ENCODE peak calls at places on chromosomes 16 and 17, in nine cellular contexts. Q is T-helper 1 cell; J is heart right ventricle; S is AG09309; X is mesothelial cell of epicardium; A is substantia nigra; N is heart left ventricle; H is stimulated activated naive B cell treated with anti-CD40 and anti-IgM and Interleukin-4, amounts not matched to agents 10 μg/mL and 1 μg/mL and 100 μg/mL, for 72 hours; D is effector memory CD4-positive, alpha-beta T cell. P is an unnamed sample.

GRCh38 chr16:9088848-9089247 is 2.6 kb upstream of the HAPSTR1 start:
- DNase-seq in Q (no peak), J (no peak), S (no peak), X (no peak), A (no peak), N (no peak), H (no peak), D (no peak), P (no peak)

GRCh38 chr17:56936697-56937322 is 23.0 kb upstream of the TRIM25 start:
- DNase-seq in Q (no peak), J (no peak), S (no peak), X (no peak), A (no peak), N (no peak), H (no peak), D (no peak), P (no peak)

GRCh38 chr17:46818319-46818928 is at the start of gene WNT3:
- DNase-seq in Q (peak; percentile 12), J (no peak), S (no peak), X (peak; percentile 48), A (peak; percentile 20), N (peak; percentile 72), H (peak; percentile 36), D (peak; percentile 8), P (no peak)

GRCh38 chr17:58328195-58329034 is at the start of gene TSPOAP1:
- DNase-seq in Q (peak; percentile 44), J (no peak), S (no peak), X (no peak), A (peak; percentile 64), N (peak; percentile 67), H (peak; percentile 86), D (peak; percentile 51), P (peak; percentile 51)

GRCh38 chr17:76725580-76726230 is 701 bp downstream of the JMJD6 start:
- DNase-seq in Q (peak; percentile 69), J (peak; percentile 85), S (no peak), X (no peak), A (peak; percentile 72), N (peak; percentile 89), H (peak; percentile 67), D (peak; percentile 55), P (peak; percentile 89)

GRCh38 chr16:49608095-49608494 is 234.5 kb downstream of the C16orf78 start:
- DNase-seq in Q (no peak), J (no peak), S (no peak), X (no peak), A (no peak), N (no peak), H (no peak), D (no peak), P (no peak)

GRCh38 chr17:82020874-82021727 is 1.6 kb downstream of the CENPX start:
- DNase-seq in Q (peak; percentile 42), J (peak; percentile 62), S (peak; percentile 42), X (no peak), A (peak; percentile 74), N (no peak), H (peak; percentile 40), D (peak; percentile 27), P (no peak)

GRCh38 chr17:82795615-82796014 is 43.8 kb downstream of the TBCD start:
- DNase-seq in Q (no peak), J (no peak), S (no peak), X (no peak), A (no peak), N (no peak), H (no peak), D (no peak), P (no peak)

GRCh38 chr16:918741-919657 is 51.8 kb downstream of the LMF1 start:
- DNase-seq in Q (no peak), J (no peak), S (no peak), X (no peak), A (no peak), N (peak; percentile 54), H (no peak), D (no peak), P (peak; percentile 40)

GRCh38 chr17:72430611-72431432 is 310.0 kb downstream of the SOX9 start:
- DNase-seq in Q (no peak), J (no peak), S (no peak), X (no peak), A (no peak), N (no peak), H (no peak), D (no peak), P (no peak)

GRCh38 chr17:15392326-15392739 is 50.9 kb upstream of the TEKT3 start:
- DNase-seq in Q (no peak), J (no peak), S (peak; percentile 86), X (no peak), A (no peak), N (no peak), H (no peak), D (no peak), P (no peak)

GRCh38 chr16:23608194-23608593 is 12.1 kb upstream of the NDUFAB1 start:
- DNase-seq in Q (no peak), J (peak; percentile 9), S (peak; percentile 7), X (no peak), A (no peak), N (no peak), H (no peak), D (no peak), P (no peak)

GRCh38 chr17:77615672-77616242 is 342.7 kb upstream of the TNRC6C start:
- DNase-seq in Q (no peak), J (no peak), S (no peak), X (no peak), A (no peak), N (no peak), H (no peak), D (no peak), P (no peak)

GRCh38 chr17:33178641-33179040 is 114.5 kb downstream of the ASIC2 start:
- DNase-seq in Q (no peak), J (no peak), S (no peak), X (no peak), A (peak; percentile 3), N (no peak), H (no peak), D (no peak), P (no peak)

GRCh38 chr16:2980227-2981176 is at the start of gene PKMYT1:
- DNase-seq in Q (peak; percentile 89), J (peak; percentile 89), S (no peak), X (peak; percentile 93), A (peak; percentile 94), N (peak; percentile 96), H (peak; percentile 95), D (peak; percentile 87), P (peak; percentile 84)

GRCh38 chr16:8998114-8998513 is 34.4 kb upstream of the USP7 start:
- DNase-seq in Q (no peak), J (no peak), S (peak; percentile 49), X (no peak), A (no peak), N (no peak), H (no peak), D (no peak), P (no peak)

GRCh38 chr17:38885728-38886642 is 16.1 kb downstream of the LASP1 start:
- DNase-seq in Q (no peak), J (no peak), S (no peak), X (no peak), A (peak; percentile 52), N (no peak), H (no peak), D (no peak), P (no peak)

GRCh38 chr17:43193251-43193650 is 18.4 kb upstream of the TMEM106A start:
- DNase-seq in Q (no peak), J (no peak), S (no peak), X (no peak), A (no peak), N (no peak), H (no peak), D (no peak), P (no peak)

GRCh38 chr17:42518755-42519545 is 17.1 kb upstream of the NAGLU start:
- DNase-seq in Q (no peak), J (peak; percentile 77), S (no peak), X (no peak), A (no peak), N (no peak), H (no peak), D (no peak), P (no peak)

GRCh38 chr16:8310816-8311215 is 279.5 kb downstream of the TMEM114 start:
- DNase-seq in Q (no peak), J (no peak), S (no peak), X (no peak), A (no peak), N (no peak), H (no peak), D (no peak), P (no peak)

GRCh38 chr17:17905036-17905320 is 67.2 kb downstream of the TOM1L2 start:
- DNase-seq in Q (no peak), J (no peak), S (no peak), X (no peak), A (no peak), N (no peak), H (no peak), D (no peak), P (no peak)

GRCh38 chr16:66972983-66973382 is 11.9 kb downstream of the CES3 start:
- DNase-seq in Q (no peak), J (no peak), S (no peak), X (no peak), A (no peak), N (no peak), H (no peak), D (no peak), P (no peak)

GRCh38 chr17:17990282-17990681 is 17.6 kb downstream of the DRC3 start:
- DNase-seq in Q (no peak), J (no peak), S (no peak), X (no peak), A (no peak), N (no peak), H (no peak), D (no peak), P (no peak)

GRCh38 chr17:59381716-59382570 is 50.5 kb downstream of the YPEL2 start:
- DNase-seq in Q (no peak), J (peak; percentile 86), S (no peak), X (no peak), A (peak; percentile 80), N (peak; percentile 74), H (no peak), D (no peak), P (no peak)

GRCh38 chr16:11138769-11139623 is 117.0 kb downstream of the SOCS1 start:
- DNase-seq in Q (no peak), J (no peak), S (peak; percentile 11), X (no peak), A (no peak), N (no peak), H (no peak), D (no peak), P (no peak)

GRCh38 chr17:596763-597644 is 117.6 kb downstream of the VPS53 start:
- DNase-seq in Q (no peak), J (no peak), S (no peak), X (no peak), A (no peak), N (no peak), H (no peak), D (no peak), P (no peak)

GRCh38 chr17:58121925-58122324 is 26.3 kb upstream of the OR4D1 start:
- DNase-seq in Q (peak; percentile 29), J (no peak), S (no peak), X (no peak), A (no peak), N (no peak), H (no peak), D (no peak), P (no peak)

GRCh38 chr16:80084614-80085013 is 456.2 kb upstream of the DYNLRB2 start:
- DNase-seq in Q (no peak), J (peak; percentile 46), S (peak; percentile 18), X (peak; percentile 24), A (peak; percentile 11), N (no peak), H (no peak), D (no peak), P (no peak)

GRCh38 chr17:82204831-82205719 is 7.6 kb downstream of the CCDC57 start:
- DNase-seq in Q (no peak), J (no peak), S (no peak), X (no peak), A (no peak), N (no peak), H (no peak), D (no peak), P (no peak)

GRCh38 chr17:19630651-19631050 is 17.9 kb upstream of the ALDH3A2 start:
- DNase-seq in Q (no peak), J (no peak), S (no peak), X (no peak), A (no peak), N (no peak), H (no peak), D (no peak), P (no peak)

GRCh38 chr17:49971199-49971847 is 2.3 kb downstream of the DLX4 start:
- DNase-seq in Q (no peak), J (no peak), S (no peak), X (no peak), A (no peak), N (no peak), H (no peak), D (no peak), P (no peak)

P was measured in CD14-positive monocyte.